ENCODE peak calls at places on chromosomes 3 and 15, in five cellular contexts. O, K, T, Y and U are unnamed samples.

GRCh38 chr3:188061133-188061532 is 92.8 kb upstream of the LPP start:
- DNase-seq in Y (peak), O (no peak), K (peak), T (peak), U (peak)

GRCh38 chr3:72520690-72521308 is 327.4 kb downstream of the SHQ1 start:
- DNase-seq in T (no peak), O (no peak), Y (peak), K (peak), U (no peak)

GRCh38 chr15:92930061-92930460 is 29.9 kb downstream of the CHD2 start:
- DNase-seq in O (no peak), K (peak), Y (no peak), T (no peak), U (no peak)

GRCh38 chr3:36401056-36401455 is 20.8 kb downstream of the STAC start:
- DNase-seq in Y (no peak), T (no peak), O (no peak), K (no peak), U (no peak)

GRCh38 chr3:157447026-157447694 is 10.5 kb downstream of the PTX3 start:
- DNase-seq in O (peak), T (no peak), Y (peak), K (peak), U (peak)

GRCh38 chr3:32454731-32455608 is 47.7 kb downstream of the CMTM6 start:
- DNase-seq in T (no peak), K (no peak), O (no peak), Y (no peak), U (no peak)

GRCh38 chr3:78163379-78163778 is 1123.5 kb downstream of the ROBO2 start:
- DNase-seq in O (peak), K (no peak), Y (no peak), T (no peak), U (no peak)

GRCh38 chr3:119322021-119322522 is 27.9 kb downstream of the ARHGAP31 start:
- DNase-seq in Y (peak), T (no peak), O (no peak), K (peak), U (no peak)

GRCh38 chr3:158313344-158313927 is 203.5 kb downstream of the RSRC1 start:
- DNase-seq in Y (peak), T (peak), K (peak), O (peak), U (peak)

GRCh38 chr3:82640254-82640653 is 878.8 kb upstream of the GBE1 start:
- DNase-seq in O (no peak), Y (no peak), T (no peak), K (no peak), U (no peak)

GRCh38 chr3:98809561-98809960 is 46.4 kb downstream of the ST3GAL6 start:
- DNase-seq in Y (no peak), O (no peak), K (no peak), T (no peak), U (no peak)

GRCh38 chr3:129892486-129892856 is 1.0 kb downstream of the TMCC1 start:
- DNase-seq in K (no peak), Y (no peak), T (no peak), O (no peak), U (peak)

GRCh38 chr3:9012521-9012920 is 49.2 kb upstream of the RAD18 start:
- DNase-seq in O (no peak), K (peak), Y (peak), T (no peak), U (no peak)

GRCh38 chr3:39143051-39143885 is 10.1 kb downstream of the CSRNP1 start:
- DNase-seq in O (no peak), K (peak), T (no peak), Y (no peak), U (no peak)

GRCh38 chr3:105613120-105613519 is 246.4 kb downstream of the ALCAM start:
- DNase-seq in Y (no peak), K (peak), O (peak), T (no peak), U (no peak)

GRCh38 chr15:89575656-89576416 is 567 bp downstream of the TICRR start:
- DNase-seq in O (peak), Y (peak), T (no peak), K (peak), U (peak)
- H3K9ac ChIP-seq in O (peak), Y (peak), T (peak), K (peak), U (peak)

DNA sequence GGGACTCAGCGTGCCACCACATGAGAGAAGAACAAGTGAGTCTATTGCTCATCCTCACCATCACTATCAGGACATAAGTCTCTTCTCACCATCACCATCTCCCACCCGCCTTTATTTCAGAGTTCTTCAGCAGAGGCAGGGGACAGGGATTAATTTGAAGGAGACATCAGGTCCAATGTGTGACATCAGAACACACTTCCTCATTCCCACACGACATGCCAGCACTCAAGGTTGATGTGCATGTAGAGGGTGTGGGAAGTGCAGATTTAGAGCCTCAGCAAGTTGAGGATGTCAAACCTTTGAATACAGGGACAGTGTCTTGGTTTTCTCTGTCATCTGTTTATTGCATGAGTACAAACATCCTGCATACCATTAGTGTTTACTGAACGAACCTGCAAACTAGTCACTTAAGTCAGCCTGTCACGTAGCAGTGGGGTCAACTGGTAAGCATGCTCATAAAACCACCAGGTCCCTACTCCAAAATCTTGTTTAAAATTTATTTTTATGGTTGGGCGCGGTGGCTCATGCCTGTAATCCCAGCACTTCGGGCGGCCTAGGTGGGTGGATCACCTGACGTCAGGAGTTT is 104.4 kb downstream of the MYLK start:
- DNase-seq in Y (no peak), T (no peak), O (no peak), K (no peak), U (no peak)
- H3K9ac ChIP-seq in Y (no peak), T (no peak), O (no peak), K (no peak), U (no peak)

DNA sequence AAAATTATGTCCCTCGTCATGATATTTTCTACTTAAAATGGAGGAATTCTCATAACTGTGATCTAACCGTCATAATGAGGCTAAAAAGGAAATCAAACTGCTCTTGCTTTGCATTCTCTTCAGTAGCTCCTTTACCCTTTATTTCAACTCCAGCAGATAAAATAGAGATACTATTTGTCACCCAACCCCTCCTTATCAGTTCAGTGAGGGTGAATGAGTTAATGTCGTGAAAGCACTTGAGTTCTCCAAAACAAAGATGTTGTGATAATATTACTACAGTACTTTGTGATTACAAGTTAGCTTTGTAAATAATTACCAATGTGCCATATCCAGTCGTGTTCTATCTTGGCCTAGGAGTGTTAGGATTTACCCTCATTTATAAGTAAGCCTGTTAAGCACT is 63.4 kb upstream of the ANKRD28 start:
- DNase-seq in Y (no peak), T (peak), K (no peak), O (no peak), U (no peak)
- H3K9ac ChIP-seq in Y (no peak), T (peak), K (peak), O (no peak), U (no peak)

GRCh38 chr3:57951106-57951882 is 56.9 kb upstream of the FLNB start:
- DNase-seq in Y (peak), K (peak), T (peak), O (no peak), U (no peak)
- H3K9ac ChIP-seq in Y (no peak), K (peak), T (peak), O (no peak), U (no peak)

GRCh38 chr15:33107950-33108349 is 86.6 kb downstream of the FMN1 start:
- DNase-seq in K (peak), O (no peak), Y (peak), T (no peak), U (no peak)
- H3K9ac ChIP-seq in K (no peak), O (no peak), Y (no peak), T (no peak), U (no peak)

GRCh38 chr15:78978601-78979179 is 33.8 kb upstream of the CTSH start:
- DNase-seq in K (no peak), Y (no peak), T (no peak), O (no peak), U (peak)
- H3K9ac ChIP-seq in K (no peak), Y (no peak), T (no peak), O (no peak), U (peak)